ENCODE peak calls at places on chromosome 15, in five cellular contexts. H is stimulated activated CD8-positive, alpha-beta memory T cell treated with anti-CD3 and anti-CD28 coated beads, Interleukin-7, amount 100 ng/mL, for 1 hour; I is activated gamma-delta T cell treated with Interleukin-2 at 50 U/mL for 16 hours; G is progenitor cell of endocrine pancreas; F is mesendoderm. J is an unnamed sample.

GRCh38 chr15:60507596-60508424 is 28.9 kb upstream of the ICE2 start:
- DNase-seq in G (peak), I (peak), F (peak), H (no peak), J (no peak)

GRCh38 chr15:26179906-26180305 is 316.8 kb upstream of the ATP10A start:
- DNase-seq in F (peak), I (no peak), H (no peak), G (no peak), J (no peak)

GRCh38 chr15:99371180-99372103 is 120.2 kb downstream of the LRRC28 start:
- DNase-seq in G (no peak), F (no peak), I (no peak), H (no peak), J (no peak)

GRCh38 chr15:83304861-83305661 is 20.6 kb upstream of the BNC1 start:
- DNase-seq in I (no peak), H (no peak), G (no peak), F (no peak), J (no peak)

GRCh38 chr15:98856540-98856907 is 151.1 kb downstream of the PGPEP1L start:
- DNase-seq in F (no peak), G (no peak), I (no peak), H (no peak), J (no peak)

GRCh38 chr15:100103828-100104227 is 237.9 kb downstream of the ADAMTS17 start:
- DNase-seq in I (no peak), G (no peak), F (no peak), H (no peak), J (no peak)

GRCh38 chr15:90711418-90711824 is 5.7 kb upstream of the BLM start:
- DNase-seq in H (no peak), I (no peak), F (no peak), G (no peak), J (no peak)

GRCh38 chr15:73708691-73709090 is 24.5 kb downstream of the CD276 start:
- DNase-seq in F (no peak), G (no peak), H (no peak), I (no peak), J (no peak)

GRCh38 chr15:63517614-63518013 is 13.2 kb downstream of the USP3 start:
- DNase-seq in H (no peak), F (peak), I (no peak), G (no peak), J (no peak)

GRCh38 chr15:57873564-57874209 is 167.2 kb downstream of the POLR2M start:
- DNase-seq in H (no peak), I (no peak), G (no peak), F (no peak), J (no peak)

GRCh38 chr15:74007820-74008371 is 13.4 kb downstream of the PML start:
- DNase-seq in H (no peak), G (no peak), I (no peak), F (no peak), J (no peak)

GRCh38 chr15:78979456-78980320 is 34.8 kb upstream of the CTSH start:
- DNase-seq in H (no peak), G (no peak), I (no peak), F (peak), J (peak)

GRCh38 chr15:70708839-70709238 is 54.5 kb downstream of the UACA start:
- DNase-seq in I (no peak), H (no peak), F (peak), G (no peak), J (no peak)

J was measured in 8988T.